ENCODE peak calls at places on chromosome 18, in nine cellular contexts. W is tibial nerve, T is sigmoid colon, O is fibroblast of lung, K is K562, Q is PC-9, Z is neuronal stem cell, V is astrocyte, I is HepG2. C is an unnamed sample.

GRCh38 chr18:37481058-37481457 is 84.5 kb downstream of the CELF4 start:
- DNase-seq in W (no peak), T (no peak), O (no peak), K (no peak), Q (no peak), Z (no peak), V (no peak), I (no peak), C (no peak)

GRCh38 chr18:23740105-23740830 is 51.0 kb downstream of the LAMA3 start:
- DNase-seq in W (no peak), T (no peak), O (peak; percentile 37), K (no peak), Q (peak; percentile 37), Z (no peak), V (peak; percentile 12), I (no peak), C (no peak)

GRCh38 chr18:32552421-32553030 is 81.8 kb upstream of the GAREM1 start:
- DNase-seq in W (peak; percentile 82), T (peak; percentile 68), O (peak; percentile 54), K (peak; percentile 61), Q (peak; percentile 48), Z (no peak), V (peak; percentile 39), I (peak; percentile 68), C (peak; percentile 82)

GRCh38 chr18:44997139-44997538 is 316.5 kb downstream of the SETBP1 start:
- DNase-seq in W (no peak), T (no peak), O (no peak), K (no peak), Q (no peak), Z (no peak), V (no peak), I (no peak), C (no peak)

GRCh38 chr18:78559584-78559983 is 420.0 kb upstream of the SALL3 start:
- DNase-seq in W (no peak), T (no peak), O (no peak), K (no peak), Q (no peak), Z (no peak), V (no peak), I (no peak), C (no peak)

GRCh38 chr18:76491801-76492668 is 3.0 kb downstream of the ZNF516 start:
- DNase-seq in W (peak; percentile 37), T (peak; percentile 77), O (peak; percentile 52), K (no peak), Q (peak; percentile 48), Z (peak; percentile 53), V (peak; percentile 40), I (no peak), C (peak; percentile 53)

GRCh38 chr18:46502444-46502843 is 154.6 kb downstream of the LOXHD1 start:
- DNase-seq in W (no peak), T (peak; percentile 24), O (peak; percentile 5), K (peak; percentile 23), Q (no peak), Z (peak; percentile 66), V (no peak), I (no peak), C (no peak)

GRCh38 chr18:48493856-48494255 is 45.0 kb upstream of the CTIF start:
- DNase-seq in W (no peak), T (no peak), O (peak; percentile 66), K (no peak), Q (peak; percentile 63), Z (no peak), V (peak; percentile 55), I (no peak), C (no peak)

GRCh38 chr18:28576941-28577340 is 400.0 kb upstream of the CDH2 start:
- DNase-seq in W (no peak), T (no peak), O (no peak), K (no peak), Q (no peak), Z (no peak), V (peak; percentile 5), I (no peak), C (no peak)

GRCh38 chr18:58674863-58675472 is 3.7 kb downstream of the MALT1 start:
- DNase-seq in W (no peak), T (no peak), O (peak; percentile 66), K (no peak), Q (no peak), Z (no peak), V (peak; percentile 59), I (no peak), C (no peak)

GRCh38 chr18:33557706-33558105 is 20.3 kb upstream of the ASXL3 start:
- DNase-seq in W (no peak), T (no peak), O (no peak), K (no peak), Q (no peak), Z (no peak), V (no peak), I (no peak), C (no peak)

GRCh38 chr18:33558529-33558928 is 19.5 kb upstream of the ASXL3 start:
- DNase-seq in W (no peak), T (no peak), O (no peak), K (no peak), Q (no peak), Z (no peak), V (no peak), I (no peak), C (no peak)

GRCh38 chr18:33562741-33563140 is 15.3 kb upstream of the ASXL3 start:
- DNase-seq in W (no peak), T (no peak), O (no peak), K (no peak), Q (no peak), Z (no peak), V (no peak), I (no peak), C (no peak)

GRCh38 chr18:33556846-33557245 is 21.2 kb upstream of the ASXL3 start:
- DNase-seq in W (no peak), T (no peak), O (no peak), K (no peak), Q (no peak), Z (no peak), V (no peak), I (no peak), C (no peak)

GRCh38 chr18:33560686-33561370 is 17.2 kb upstream of the ASXL3 start:
- DNase-seq in W (no peak), T (no peak), O (peak; percentile 57), K (no peak), Q (no peak), Z (no peak), V (peak; percentile 51), I (peak; percentile 7), C (no peak)
- H3K4me3 ChIP-seq in W (no peak overlapping the region), T (no peak overlapping the region), O (no peak overlapping the region), K (no peak overlapping the region), Q (no peak overlapping the region), Z (no peak overlapping the region), V (no peak overlapping the region), I (no peak overlapping the region), C (no peak overlapping the region)

GRCh38 chr18:65214456-65214855 is 536.4 kb upstream of the CDH7 start:
- DNase-seq in W (no peak), T (no peak), O (no peak), K (no peak), Q (no peak), Z (no peak), V (no peak), I (no peak), C (no peak)

GRCh38 chr18:65221115-65221514 is 529.7 kb upstream of the CDH7 start:
- DNase-seq in W (no peak), T (no peak), O (no peak), K (no peak), Q (no peak), Z (no peak), V (no peak), I (no peak), C (no peak)

GRCh38 chr18:65221736-65222135 is 529.1 kb upstream of the CDH7 start:
- DNase-seq in W (no peak), T (no peak), O (no peak), K (no peak), Q (no peak), Z (no peak), V (no peak), I (no peak), C (no peak)

GRCh38 chr18:65215865-65216466 is 534.8 kb upstream of the CDH7 start:
- DNase-seq in W (no peak), T (no peak), O (no peak), K (no peak), Q (no peak), Z (no peak), V (no peak), I (no peak), C (no peak)
- H3K27ac ChIP-seq in W (no peak overlapping the region), T (no peak overlapping the region), O (no peak overlapping the region), K (no peak overlapping the region), Q (no peak overlapping the region), Z (no peak overlapping the region), V (no peak overlapping the region), I (no peak overlapping the region), C (no peak overlapping the region)

DNA sequence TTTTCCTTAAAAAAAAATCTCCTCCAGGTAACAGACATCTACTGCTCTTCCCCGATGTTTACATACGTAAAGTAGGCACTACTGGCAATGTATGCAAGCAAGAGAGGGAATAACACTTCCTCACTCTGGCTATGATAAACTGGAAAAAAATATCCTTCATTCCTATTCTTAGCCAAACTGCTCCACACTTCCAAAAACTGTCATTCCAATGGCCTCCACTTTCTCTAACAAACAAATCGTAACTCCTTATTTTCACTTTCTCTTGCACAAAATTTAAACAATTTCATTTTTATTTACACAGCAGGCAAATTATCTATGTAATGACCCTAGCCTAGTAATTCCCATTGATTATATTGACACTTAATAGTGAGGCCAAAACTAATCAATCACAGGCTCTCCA is 184.4 kb downstream of the TCF4 start:
- DNase-seq in W (no peak), T (no peak), O (no peak), K (no peak), Q (no peak), Z (no peak), V (no peak), I (no peak), C (no peak)
- H3K4me3 ChIP-seq in W (no peak overlapping the region), T (peak overlapping the region; percentile 40), O (peak overlapping the region; percentile 39), K (no peak overlapping the region), Q (no peak overlapping the region), Z (no peak overlapping the region), V (peak overlapping the region; percentile 19), I (no peak overlapping the region), C (peak overlapping the region; percentile 43)

GRCh38 chr18:1760901-1761300 is 810.4 kb downstream of the METTL4 start:
- DNase-seq in W (no peak), T (no peak), O (peak; percentile 15), K (no peak), Q (no peak), Z (no peak), V (peak; percentile 3), I (no peak), C (no peak)
- H3K27ac ChIP-seq in W (no peak overlapping the region), T (no peak overlapping the region), O (no peak overlapping the region), K (no peak overlapping the region), Q (no peak overlapping the region), Z (no peak overlapping the region), V (no peak overlapping the region), I (no peak overlapping the region), C (no peak overlapping the region)

DNA sequence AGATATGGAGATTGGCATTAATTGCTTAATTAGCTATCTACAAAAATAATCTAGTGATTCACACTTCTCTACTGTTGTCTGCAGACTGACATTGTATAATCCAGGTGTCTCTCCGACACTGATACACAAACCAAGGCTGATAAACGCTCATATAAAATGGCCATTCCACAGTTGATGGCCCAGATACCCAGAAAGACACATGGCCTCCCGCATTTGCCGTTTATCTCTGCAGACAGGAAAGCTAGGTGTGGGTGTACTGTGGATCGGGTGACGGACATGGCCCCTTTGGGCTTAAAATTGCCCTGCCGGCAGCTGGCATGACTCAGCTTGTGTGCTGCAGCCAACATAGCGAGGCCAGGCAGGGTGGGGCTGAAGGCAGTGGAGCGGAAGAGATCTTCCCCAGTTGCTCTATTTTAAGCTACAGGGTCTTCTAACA is 18.5 kb downstream of the PMAIP1 start:
- DNase-seq in W (no peak), T (peak; percentile 72), O (peak; percentile 92), K (peak; percentile 33), Q (peak; percentile 94), Z (no peak), V (peak; percentile 87), I (no peak), C (peak; percentile 51)
- H3K4me3 ChIP-seq in W (no peak overlapping the region), T (peak overlapping the region; percentile 4), O (no peak overlapping the region), K (no peak overlapping the region), Q (peak overlapping the region; percentile 20), Z (no peak overlapping the region), V (no peak overlapping the region), I (no peak overlapping the region), C (no peak overlapping the region)

C was measured in adrenal gland.